ENCODE peak calls at places on chromosomes 2 and 18, in eight cellular contexts. Q is heart right ventricle; O is stimulated activated CD8-positive, alpha-beta memory T cell treated with anti-CD3 and anti-CD28 coated beads, Interleukin-7, amount 100 ng/mL, for 48 hours; G is glutamatergic neuron; S is stomach; T is spleen; M is thoracic aorta; E is GM19239. H is an unnamed sample.

GRCh38 chr2:237490009-237490804 is 3.2 kb downstream of the MLPH start:
- DNase-seq in G (no peak), E (no peak), Q (no peak), S (peak; percentile 26), O (no peak), T (peak; percentile 25), M (no peak), H (no peak)

GRCh38 chr2:32812316-32812715 is 134.4 kb upstream of the LTBP1 start:
- DNase-seq in M (no peak), E (no peak), Q (no peak), S (no peak), O (no peak), G (no peak), T (no peak), H (peak; percentile 31)

GRCh38 chr2:32355976-32356734 is 668 bp upstream of the BIRC6 start:
- DNase-seq in O (no peak), E (no peak), T (no peak), S (no peak), M (no peak), G (no peak), Q (no peak), H (no peak)

GRCh38 chr2:239729681-239730566 is 295.2 kb downstream of the NDUFA10 start:
- DNase-seq in M (no peak), Q (no peak), G (no peak), E (no peak), T (peak; percentile 66), O (no peak), S (no peak), H (no peak)

GRCh38 chr2:134120160-134120717 is 133.6 kb upstream of the MGAT5 start:
- DNase-seq in E (no peak), Q (no peak), G (peak; percentile 37), O (no peak), M (no peak), S (no peak), T (peak; percentile 91), H (no peak)

GRCh38 chr2:187383043-187383800 is 64.8 kb downstream of the CALCRL start:
- DNase-seq in E (no peak), S (no peak), T (no peak), G (no peak), Q (no peak), M (no peak), O (no peak), H (no peak)

GRCh38 chr18:45526120-45526841 is 89.0 kb upstream of the SLC14A2 start:
- DNase-seq in Q (no peak), E (no peak), G (no peak), O (no peak), M (no peak), S (no peak), T (no peak), H (no peak)

GRCh38 chr2:150477347-150477746 is 10.1 kb downstream of the RND3 start:
- DNase-seq in M (no peak), Q (no peak), S (no peak), T (no peak), E (no peak), O (no peak), G (no peak), H (no peak)

GRCh38 chr2:39421354-39421753 is 15.7 kb downstream of the MAP4K3 start:
- DNase-seq in Q (no peak), E (no peak), O (no peak), T (no peak), G (no peak), S (no peak), M (no peak), H (no peak)

GRCh38 chr18:23641937-23642666 is 20.6 kb downstream of the ANKRD29 start:
- DNase-seq in O (no peak), T (no peak), Q (no peak), E (no peak), M (no peak), S (no peak), G (no peak), H (no peak)

GRCh38 chr18:21281611-21282010 is 39.6 kb downstream of the GREB1L start:
- DNase-seq in T (no peak), O (no peak), G (no peak), M (no peak), S (no peak), Q (no peak), E (no peak), H (no peak)

GRCh38 chr2:193806088-193806774 is 1611.5 kb upstream of the TMEFF2 start:
- DNase-seq in Q (no peak), O (no peak), M (no peak), S (no peak), T (no peak), E (no peak), G (no peak), H (no peak)

GRCh38 chr2:65539633-65540032 is 107.2 kb upstream of the SPRED2 start:
- DNase-seq in T (no peak), M (no peak), Q (no peak), S (no peak), G (peak; percentile 55), O (no peak), E (no peak), H (no peak)

GRCh38 chr18:63848159-63848558 is 39.3 kb upstream of the SERPINB2 start:
- DNase-seq in G (no peak), T (no peak), Q (no peak), E (no peak), S (no peak), M (no peak), O (no peak), H (peak; percentile 23)

GRCh38 chr18:47930086-47930843 is at the start of gene SMAD2:
- DNase-seq in E (no peak), Q (peak; percentile 85), M (peak; percentile 23), T (peak; percentile 97), S (peak; percentile 85), G (peak; percentile 80), O (peak; percentile 64), H (peak; percentile 58)

GRCh38 chr2:32805104-32806095 is 141.4 kb upstream of the LTBP1 start:
- DNase-seq in O (no peak), S (no peak), Q (no peak), G (no peak), M (no peak), E (no peak), T (no peak), H (no peak)

GRCh38 chr2:127517465-127517864 is 8.8 kb downstream of the IWS1 start:
- DNase-seq in O (no peak), Q (no peak), M (no peak), T (no peak), S (no peak), G (no peak), E (no peak), H (no peak)

GRCh38 chr18:58438984-58439311 is 189.9 kb downstream of the ALPK2 start:
- DNase-seq in O (no peak), Q (no peak), M (no peak), S (no peak), E (no peak), T (no peak), G (no peak), H (no peak)

GRCh38 chr2:223523541-223523940 is 78.6 kb downstream of the SCG2 start:
- DNase-seq in S (no peak), E (no peak), M (no peak), O (no peak), Q (no peak), T (no peak), G (no peak), H (no peak)

GRCh38 chr2:193228276-193228675 is 1033.5 kb upstream of the TMEFF2 start:
- DNase-seq in O (no peak), E (no peak), T (no peak), M (no peak), G (no peak), S (no peak), Q (no peak), H (no peak)

GRCh38 chr2:184923751-184924150 is 325.4 kb downstream of the ZNF804A start:
- DNase-seq in M (no peak), S (no peak), T (no peak), Q (no peak), G (no peak), O (no peak), E (no peak), H (no peak)

GRCh38 chr2:158412206-158412605 is 44.3 kb downstream of the CCDC148 start:
- DNase-seq in M (no peak), S (no peak), T (no peak), G (no peak), Q (no peak), O (no peak), E (no peak), H (no peak)

GRCh38 chr2:36270758-36271157 is 84.8 kb upstream of the CRIM1 start:
- DNase-seq in T (no peak), Q (no peak), M (no peak), G (no peak), E (no peak), S (no peak), O (no peak), H (no peak)

GRCh38 chr2:241519669-241520068 is 11.3 kb upstream of the STK25 start:
- DNase-seq in M (no peak), S (no peak), G (no peak), T (no peak), O (no peak), Q (no peak), E (no peak), H (no peak)

GRCh38 chr2:18690342-18690741 is 101.0 kb upstream of the NT5C1B start:
- DNase-seq in S (no peak), G (peak; percentile 43), M (no peak), E (no peak), T (no peak), Q (no peak), O (no peak), H (no peak)

GRCh38 chr2:8255448-8255800 is 426.4 kb upstream of the ID2 start:
- DNase-seq in S (no peak), E (no peak), M (no peak), G (no peak), T (no peak), Q (no peak), O (no peak), H (no peak)

GRCh38 chr2:2877427-2877826 is 500.2 kb downstream of the EIPR1 start:
- DNase-seq in Q (no peak), S (no peak), M (no peak), G (no peak), O (no peak), T (no peak), E (no peak), H (no peak)

GRCh38 chr18:48545690-48546365 is 7.0 kb downstream of the CTIF start:
- DNase-seq in G (peak; percentile 83), Q (peak; percentile 79), M (peak; percentile 23), T (no peak), O (no peak), E (no peak), S (peak; percentile 31), H (no peak)

GRCh38 chr18:75478996-75479870 is 51.7 kb upstream of the SMIM21 start:
- DNase-seq in G (no peak), T (no peak), Q (no peak), O (no peak), M (no peak), E (peak; percentile 35), S (no peak), H (peak; percentile 37)

GRCh38 chr2:186761814-186762213 is 68.0 kb downstream of the FAM171B start:
- DNase-seq in M (no peak), S (no peak), T (no peak), G (no peak), O (no peak), E (no peak), Q (no peak), H (no peak)

GRCh38 chr2:120175000-120175581 is 48.1 kb downstream of the TMEM185B start:
- DNase-seq in E (no peak), M (no peak), T (no peak), G (no peak), O (no peak), Q (peak; percentile 35), S (no peak), H (peak; percentile 35)

GRCh38 chr2:41965886-41966285 is 81.9 kb upstream of the PKDCC start:
- DNase-seq in O (no peak), M (no peak), S (no peak), E (no peak), G (no peak), T (no peak), Q (no peak), H (no peak)

GRCh38 chr2:71070294-71071025 is 2.0 kb downstream of the NAGK start:
- DNase-seq in S (no peak), Q (no peak), O (no peak), M (no peak), G (peak; percentile 37), E (no peak), T (peak; percentile 87), H (peak; percentile 7)

GRCh38 chr2:176687350-176687749 is 418.1 kb downstream of the MTX2 start:
- DNase-seq in Q (no peak), O (no peak), E (no peak), S (no peak), G (no peak), T (no peak), M (no peak), H (no peak)